ENCODE peak calls at places on chromosomes 5 and 9, in four cellular contexts. One of them, this sample, is unnamed. For H3K9me3, the result is how much of the 10 kb centered on the place peaks cover.

GRCh38 chr5:163379298-163380155 is 57.9 kb upstream of the CCNG1 start:
- DNase-seq in CD8-positive, alpha-beta T cell: no peak
- DNase-seq in left lung: no peak
- DNase-seq in aorta: no peak
- DNase-seq in this sample: no peak

GRCh38 chr5:141825836-141826560 is 52.2 kb downstream of the PCDH1 start:
- DNase-seq in CD8-positive, alpha-beta T cell: no peak
- DNase-seq in left lung: no peak
- DNase-seq in aorta: no peak
- DNase-seq in this sample: no peak

GRCh38 chr5:178532666-178533065 is 57.5 kb downstream of the COL23A1 start:
- DNase-seq in left lung: no peak
- DNase-seq in aorta: peak
- DNase-seq in CD8-positive, alpha-beta T cell: no peak
- DNase-seq in this sample: no peak

GRCh38 chr5:33371660-33372059 is 69.1 kb upstream of the TARS1 start:
- DNase-seq in left lung: no peak
- DNase-seq in aorta: no peak
- DNase-seq in CD8-positive, alpha-beta T cell: no peak
- DNase-seq in this sample: no peak

GRCh38 chr5:34712565-34712964 is 56.4 kb downstream of the RAI14 start:
- DNase-seq in CD8-positive, alpha-beta T cell: no peak
- DNase-seq in aorta: no peak
- DNase-seq in left lung: no peak
- DNase-seq in this sample: no peak

GRCh38 chr5:15263406-15263805 is 236.6 kb upstream of the FBXL7 start:
- DNase-seq in CD8-positive, alpha-beta T cell: no peak
- DNase-seq in left lung: no peak
- DNase-seq in aorta: no peak
- DNase-seq in this sample: no peak

GRCh38 chr5:140141241-140141640 is 15.5 kb downstream of the IGIP start:
- DNase-seq in left lung: no peak
- DNase-seq in CD8-positive, alpha-beta T cell: no peak
- DNase-seq in aorta: no peak
- DNase-seq in this sample: no peak

GRCh38 chr5:134506054-134507039 is 19.1 kb upstream of the JADE2 start:
- DNase-seq in CD8-positive, alpha-beta T cell: no peak
- DNase-seq in left lung: peak
- DNase-seq in aorta: peak
- DNase-seq in this sample: no peak

GRCh38 chr9:133148351-133149129 is 15.2 kb downstream of the GBGT1 start:
- DNase-seq in CD8-positive, alpha-beta T cell: peak
- DNase-seq in aorta: peak
- DNase-seq in left lung: peak
- DNase-seq in this sample: peak

GRCh38 chr5:172553838-172554344 is 87.2 kb upstream of the NEURL1B start:
- DNase-seq in left lung: no peak
- DNase-seq in CD8-positive, alpha-beta T cell: no peak
- DNase-seq in aorta: no peak
- DNase-seq in this sample: no peak

GRCh38 chr9:91117474-91117891 is 244.2 kb downstream of the AUH start:
- DNase-seq in CD8-positive, alpha-beta T cell: no peak
- DNase-seq in aorta: no peak
- DNase-seq in left lung: peak
- DNase-seq in this sample: no peak

GRCh38 chr5:65010841-65011240 is 242.1 kb downstream of the CWC27 start:
- DNase-seq in left lung: no peak
- DNase-seq in aorta: no peak
- DNase-seq in CD8-positive, alpha-beta T cell: no peak
- DNase-seq in this sample: no peak

GRCh38 chr9:12414514-12414913 is 278.7 kb upstream of the TYRP1 start:
- DNase-seq in aorta: no peak
- DNase-seq in left lung: no peak
- DNase-seq in CD8-positive, alpha-beta T cell: no peak
- DNase-seq in this sample: no peak

GRCh38 chr9:21967169-21967568 is 27.0 kb downstream of the CDKN2A start:
- DNase-seq in CD8-positive, alpha-beta T cell: no peak
- DNase-seq in aorta: no peak
- DNase-seq in left lung: no peak
- DNase-seq in this sample: no peak

GRCh38 chr9:21119093-21119770 is 22.4 kb downstream of the IFNW1 start:
- DNase-seq in CD8-positive, alpha-beta T cell: no peak
- DNase-seq in left lung: no peak
- DNase-seq in aorta: peak
- DNase-seq in this sample: no peak

GRCh38 chr9:75188756-75189155 is 100.4 kb downstream of the OSTF1 start:
- DNase-seq in aorta: no peak
- DNase-seq in left lung: no peak
- DNase-seq in CD8-positive, alpha-beta T cell: no peak
- DNase-seq in this sample: no peak

DNA sequence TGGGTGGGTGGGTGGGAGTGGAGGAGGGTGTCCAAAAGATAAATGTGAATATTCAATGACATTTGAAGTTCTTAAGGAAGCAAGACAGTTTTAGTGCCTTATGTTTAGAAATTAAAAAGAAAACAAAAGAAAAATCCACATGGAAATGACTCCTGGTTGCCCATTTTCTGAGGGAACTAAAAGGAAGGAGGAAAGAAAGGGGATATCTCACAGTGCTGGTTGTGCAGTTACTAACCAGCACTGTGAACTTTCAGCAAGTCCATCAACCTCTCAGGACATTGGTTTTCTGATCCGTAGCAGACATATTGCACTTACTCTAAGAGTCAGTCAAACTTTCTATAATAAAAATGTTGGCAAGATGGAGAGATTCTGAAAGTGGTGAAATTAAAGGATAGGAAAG is 431.0 kb upstream of the CLINT1 start:
- DNase-seq in CD8-positive, alpha-beta T cell: no peak
- DNase-seq in aorta: no peak
- DNase-seq in left lung: no peak
- DNase-seq in this sample: no peak
- H3K9me3 ChIP-seq in CD8-positive, alpha-beta T cell: under half
- H3K9me3 ChIP-seq in aorta: under half
- H3K9me3 ChIP-seq in left lung: under half
- H3K9me3 ChIP-seq in this sample: under half

GRCh38 chr5:171453056-171453725 is 33.7 kb downstream of the FGF18 start:
- DNase-seq in CD8-positive, alpha-beta T cell: no peak
- DNase-seq in left lung: no peak
- DNase-seq in aorta: no peak
- DNase-seq in this sample: no peak

GRCh38 chr5:171451421-171451820 is 32.0 kb downstream of the FGF18 start:
- DNase-seq in CD8-positive, alpha-beta T cell: no peak
- DNase-seq in left lung: peak
- DNase-seq in aorta: no peak
- DNase-seq in this sample: no peak

GRCh38 chr5:171457208-171457981 is 37.9 kb downstream of the FGF18 start:
- DNase-seq in aorta: no peak
- DNase-seq in CD8-positive, alpha-beta T cell: no peak
- DNase-seq in left lung: no peak
- DNase-seq in this sample: no peak

GRCh38 chr5:171453988-171454387 is 34.5 kb downstream of the FGF18 start:
- DNase-seq in aorta: no peak
- DNase-seq in CD8-positive, alpha-beta T cell: no peak
- DNase-seq in left lung: no peak
- DNase-seq in this sample: no peak

DNA sequence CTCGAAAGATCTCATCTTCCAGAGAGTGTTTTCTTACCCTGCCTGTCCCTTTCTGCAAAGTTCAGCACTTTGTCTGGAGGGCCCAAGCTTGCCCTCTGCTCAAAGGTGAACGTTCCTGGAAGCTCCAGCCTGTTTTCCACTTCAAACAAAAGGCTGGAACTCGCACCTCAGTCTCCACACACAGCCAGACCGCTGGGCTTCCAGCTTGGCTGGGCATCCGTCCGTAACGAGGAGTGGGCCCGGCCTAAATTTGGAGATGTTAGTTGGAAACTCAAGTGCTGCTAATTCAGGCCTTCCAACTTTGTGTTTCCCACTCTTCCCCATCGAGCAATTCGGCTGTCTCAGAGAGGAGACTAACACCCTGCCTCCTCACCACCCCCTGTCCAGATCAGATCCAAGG is 35.1 kb downstream of the FGF18 start:
- DNase-seq in aorta: no peak
- DNase-seq in left lung: no peak
- DNase-seq in CD8-positive, alpha-beta T cell: no peak
- DNase-seq in this sample: no peak
- H3K9me3 ChIP-seq in aorta: under half
- H3K9me3 ChIP-seq in left lung: under half
- H3K9me3 ChIP-seq in CD8-positive, alpha-beta T cell: under half
- H3K9me3 ChIP-seq in this sample: under half

GRCh38 chr5:146015001-146015400 is 78.6 kb downstream of the SH3RF2 start:
- DNase-seq in aorta: no peak
- DNase-seq in left lung: no peak
- DNase-seq in CD8-positive, alpha-beta T cell: no peak
- DNase-seq in this sample: no peak
- H3K9me3 ChIP-seq in aorta: under half
- H3K9me3 ChIP-seq in left lung: under half
- H3K9me3 ChIP-seq in CD8-positive, alpha-beta T cell: under half
- H3K9me3 ChIP-seq in this sample: under half

DNA sequence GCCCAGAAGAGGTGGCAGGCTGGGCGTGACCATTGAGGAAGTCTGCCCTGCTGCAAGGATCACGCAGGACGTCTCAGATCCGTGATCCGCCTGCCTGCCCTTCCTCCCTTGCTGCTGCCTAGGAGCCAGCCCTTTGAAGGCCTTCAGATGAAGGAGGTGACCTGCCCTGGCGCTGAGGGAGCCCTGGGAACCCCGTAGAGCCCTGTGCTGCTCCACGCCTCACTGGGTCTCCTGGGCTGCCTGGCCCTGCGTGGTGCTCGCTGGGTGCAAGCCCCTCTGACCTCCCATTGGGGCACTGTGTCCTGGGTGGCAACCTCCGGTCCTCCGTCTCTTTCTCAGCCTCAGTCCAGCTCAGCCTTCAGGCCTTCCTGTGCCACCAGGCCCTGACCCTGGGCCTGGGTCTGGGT is 295.3 kb upstream of the IRX4 start:
- DNase-seq in CD8-positive, alpha-beta T cell: no peak
- DNase-seq in left lung: no peak
- DNase-seq in aorta: no peak
- DNase-seq in this sample: no peak
- H3K9me3 ChIP-seq in CD8-positive, alpha-beta T cell: under half
- H3K9me3 ChIP-seq in left lung: under half
- H3K9me3 ChIP-seq in aorta: under half
- H3K9me3 ChIP-seq in this sample: under half

GRCh38 chr5:2897276-2897990 is 146.0 kb upstream of the IRX2 start:
- DNase-seq in aorta: no peak
- DNase-seq in left lung: no peak
- DNase-seq in CD8-positive, alpha-beta T cell: peak
- DNase-seq in this sample: no peak
- H3K9me3 ChIP-seq in aorta: under half
- H3K9me3 ChIP-seq in left lung: under half
- H3K9me3 ChIP-seq in CD8-positive, alpha-beta T cell: under half
- H3K9me3 ChIP-seq in this sample: under half

GRCh38 chr5:150946351-150946905 is 41.6 kb upstream of the ZNF300 start:
- DNase-seq in CD8-positive, alpha-beta T cell: no peak
- DNase-seq in left lung: peak
- DNase-seq in aorta: peak
- DNase-seq in this sample: no peak

GRCh38 chr5:150945501-150945900 is 40.7 kb upstream of the ZNF300 start:
- DNase-seq in left lung: no peak
- DNase-seq in aorta: no peak
- DNase-seq in CD8-positive, alpha-beta T cell: no peak
- DNase-seq in this sample: no peak

GRCh38 chr5:150945947-150946346 is 41.2 kb upstream of the ZNF300 start:
- DNase-seq in aorta: no peak
- DNase-seq in CD8-positive, alpha-beta T cell: no peak
- DNase-seq in left lung: no peak
- DNase-seq in this sample: no peak

GRCh38 chr5:150948539-150948938 is 43.8 kb upstream of the ZNF300 start:
- DNase-seq in left lung: no peak
- DNase-seq in CD8-positive, alpha-beta T cell: no peak
- DNase-seq in aorta: no peak
- DNase-seq in this sample: no peak
- H3K9me3 ChIP-seq in left lung: half or more
- H3K9me3 ChIP-seq in CD8-positive, alpha-beta T cell: under half
- H3K9me3 ChIP-seq in aorta: under half
- H3K9me3 ChIP-seq in this sample: under half

GRCh38 chr5:116305899-116306298 is 221.1 kb downstream of the COMMD10 start:
- DNase-seq in CD8-positive, alpha-beta T cell: no peak
- DNase-seq in aorta: no peak
- DNase-seq in left lung: no peak
- DNase-seq in this sample: no peak
- H3K9me3 ChIP-seq in CD8-positive, alpha-beta T cell: under half
- H3K9me3 ChIP-seq in aorta: under half
- H3K9me3 ChIP-seq in left lung: half or more
- H3K9me3 ChIP-seq in this sample: under half

GRCh38 chr9:15298362-15298761 is 8.7 kb downstream of the TTC39B start:
- DNase-seq in CD8-positive, alpha-beta T cell: no peak
- DNase-seq in aorta: no peak
- DNase-seq in left lung: no peak
- DNase-seq in this sample: no peak
- H3K9me3 ChIP-seq in CD8-positive, alpha-beta T cell: under half
- H3K9me3 ChIP-seq in aorta: under half
- H3K9me3 ChIP-seq in left lung: under half
- H3K9me3 ChIP-seq in this sample: under half

This sample was measured in T-helper 17 cell.